ENCODE peak calls at places on chromosomes 2 and 18, in seven cellular contexts. O is iris pigment epithelial cell; R is cardiac muscle cell; F is fibroblast of lung; X is naive thymus-derived CD4-positive, alpha-beta T cell; S is mesendoderm; W is NCI-H460. I is an unnamed sample.

GRCh38 chr2:7019191-7019590 is 102.0 kb downstream of the RNF144A start:
- DNase-seq in O (no peak), R (no peak), F (no peak), X (no peak), S (no peak), W (no peak), I (no peak)

GRCh38 chr2:109530712-109531111 is 83.1 kb downstream of the SEPTIN10 start:
- DNase-seq in O (no peak), R (no peak), F (no peak), X (no peak), S (no peak), W (no peak), I (no peak)

GRCh38 chr2:180124273-180124881 is 117.3 kb upstream of the CWC22 start:
- DNase-seq in O (peak; percentile 51), R (peak; percentile 71), F (peak; percentile 46), X (peak; percentile 42), S (peak; percentile 65), W (peak; percentile 72), I (no peak)

GRCh38 chr18:28177828-28178635 is 1.1 kb upstream of the CDH2 start:
- DNase-seq in O (peak; percentile 76), R (peak; percentile 89), F (peak; percentile 75), X (no peak), S (peak; percentile 95), W (no peak), I (no peak)

GRCh38 chr2:209629622-209630021 is 142.0 kb upstream of the UNC80 start:
- DNase-seq in O (peak; percentile 73), R (no peak), F (peak; percentile 87), X (no peak), S (no peak), W (no peak), I (no peak)

GRCh38 chr18:28176933-28177827 is at the start of gene CDH2:
- DNase-seq in O (peak; percentile 92), R (peak; percentile 95), F (peak; percentile 94), X (no peak), S (peak; percentile 98), W (no peak), I (no peak)

GRCh38 chr2:64615844-64616536 is 37.7 kb downstream of the SERTAD2 start:
- DNase-seq in O (no peak), R (no peak), F (no peak), X (no peak), S (no peak), W (no peak), I (no peak)

GRCh38 chr2:64173156-64174135 is 29.2 kb upstream of the PELI1 start:
- DNase-seq in O (peak; percentile 15), R (no peak), F (no peak), X (no peak), S (peak; percentile 88), W (no peak), I (no peak)

GRCh38 chr18:58699551-58699950 is 28.3 kb downstream of the MALT1 start:
- DNase-seq in O (no peak), R (peak; percentile 31), F (no peak), X (no peak), S (no peak), W (no peak), I (no peak)

GRCh38 chr18:13176847-13177246 is 41.7 kb upstream of the LDLRAD4 start:
- DNase-seq in O (no peak), R (no peak), F (no peak), X (no peak), S (no peak), W (no peak), I (no peak)

GRCh38 chr2:229713371-229714079 is 830 bp downstream of the DNER start:
- DNase-seq in O (peak; percentile 16), R (peak; percentile 41), F (no peak), X (no peak), S (peak; percentile 51), W (no peak), I (no peak)

GRCh38 chr2:176035013-176035691 is 33.1 kb upstream of the LNPK start:
- DNase-seq in O (no peak), R (peak; percentile 88), F (no peak), X (no peak), S (no peak), W (no peak), I (no peak)

GRCh38 chr18:63848159-63848558 is 39.3 kb upstream of the SERPINB2 start:
- DNase-seq in O (peak; percentile 62), R (peak; percentile 62), F (peak; percentile 58), X (no peak), S (peak; percentile 71), W (peak; percentile 69), I (no peak)

GRCh38 chr2:113041871-113042270 is 10.8 kb downstream of the IL36B start:
- DNase-seq in O (no peak), R (no peak), F (no peak), X (no peak), S (peak; percentile 19), W (no peak), I (no peak)

GRCh38 chr18:76963951-76964350 is 141.6 kb downstream of the ZNF236 start:
- DNase-seq in O (no peak), R (no peak), F (no peak), X (no peak), S (no peak), W (no peak), I (no peak)

GRCh38 chr2:121506187-121506586 is 24.5 kb upstream of the RNU4ATAC start:
- DNase-seq in O (no peak), R (no peak), F (no peak), X (no peak), S (no peak), W (no peak), I (no peak)

GRCh38 chr2:240259201-240259923 is 118.9 kb upstream of the OTOS start:
- DNase-seq in O (no peak), R (no peak), F (peak; percentile 12), X (no peak), S (no peak), W (no peak), I (no peak)